ENCODE peak calls at places on chromosome 10, in seven cellular contexts. H, S, M, L, T, U and P are unnamed samples.

GRCh38 chr10:63161592-63161991 is 28.5 kb downstream of the NRBF2 start:
- DNase-seq in H (no peak), S (no peak), M (no peak), L (no peak), T (no peak), U (no peak), P (no peak)

GRCh38 chr10:8778713-8779112 is 724.2 kb downstream of the GATA3 start:
- DNase-seq in H (no peak), S (no peak), M (peak), L (no peak), T (no peak), U (no peak), P (no peak)

GRCh38 chr10:75197906-75198305 is 12.7 kb upstream of the VDAC2 start:
- DNase-seq in H (no peak), S (no peak), M (no peak), L (no peak), T (no peak), U (no peak), P (no peak)

GRCh38 chr10:131435760-131436448 is 124.4 kb upstream of the TCERG1L start:
- DNase-seq in H (no peak), S (no peak), M (no peak), L (no peak), T (no peak), U (no peak), P (no peak)

GRCh38 chr10:21969326-21970287 is 33.9 kb downstream of the DNAJC1 start:
- DNase-seq in H (no peak), S (no peak), M (no peak), L (no peak), T (no peak), U (no peak), P (no peak)

GRCh38 chr10:117537436-117537903 is 5.1 kb upstream of the EMX2 start:
- DNase-seq in H (no peak), S (no peak), M (no peak), L (no peak), T (no peak), U (peak), P (peak)

GRCh38 chr10:61891911-61892310 is 9.6 kb upstream of the ARID5B start:
- DNase-seq in H (no peak), S (no peak), M (no peak), L (no peak), T (no peak), U (no peak), P (no peak)

GRCh38 chr10:6920072-6921019 is 340.3 kb upstream of the PRKCQ start:
- DNase-seq in H (peak), S (peak), M (peak), L (peak), T (peak), U (peak), P (peak)

GRCh38 chr10:112359606-112360307 is 14.2 kb upstream of the ACSL5 start:
- DNase-seq in H (no peak), S (no peak), M (no peak), L (no peak), T (no peak), U (no peak), P (peak)

GRCh38 chr10:5545426-5545777 is 20.6 kb downstream of the CALML3 start:
- DNase-seq in H (no peak), S (no peak), M (no peak), L (no peak), T (no peak), U (no peak), P (no peak)

GRCh38 chr10:70956029-70956759 is 67.8 kb upstream of the PCBD1 start:
- DNase-seq in H (no peak), S (no peak), M (no peak), L (no peak), T (no peak), U (peak), P (no peak)

GRCh38 chr10:128307819-128308218 is 181.6 kb upstream of the MKI67 start:
- DNase-seq in H (no peak), S (no peak), M (no peak), L (no peak), T (no peak), U (no peak), P (peak)

GRCh38 chr10:83991986-83992753 is 147.1 kb upstream of the GHITM start:
- DNase-seq in H (peak), S (no peak), M (no peak), L (no peak), T (no peak), U (peak), P (no peak)

GRCh38 chr10:5391780-5392179 is 12.8 kb downstream of the TUBAL3 start:
- DNase-seq in H (no peak), S (no peak), M (no peak), L (no peak), T (no peak), U (no peak), P (no peak)

GRCh38 chr10:111131168-111131799 is 54.5 kb downstream of the ADRA2A start:
- DNase-seq in H (peak), S (no peak), M (no peak), L (no peak), T (no peak), U (no peak), P (no peak)

GRCh38 chr10:89351402-89352038 is 23.7 kb downstream of the IFIT3 start:
- DNase-seq in H (no peak), S (no peak), M (no peak), L (no peak), T (no peak), U (no peak), P (no peak)

GRCh38 chr10:114042895-114043531 is 653 bp upstream of the ADRB1 start:
- DNase-seq in H (peak), S (peak), M (peak), L (no peak), T (peak), U (no peak), P (no peak)

GRCh38 chr10:32000937-32001336 is 55.3 kb downstream of the KIF5B start:
- DNase-seq in H (no peak), S (no peak), M (no peak), L (no peak), T (no peak), U (no peak), P (no peak)

GRCh38 chr10:84156768-84157167 is 16.8 kb upstream of the GPR15LG start:
- DNase-seq in H (no peak), S (no peak), M (no peak), L (no peak), T (no peak), U (peak), P (no peak)

GRCh38 chr10:129935102-129935860 is 28.8 kb downstream of the EBF3 start:
- DNase-seq in H (no peak), S (no peak), M (no peak), L (no peak), T (no peak), U (no peak), P (no peak)

GRCh38 chr10:116668446-116668845 is 47.7 kb downstream of the PNLIPRP2 start:
- DNase-seq in H (peak), S (no peak), M (no peak), L (no peak), T (no peak), U (no peak), P (no peak)

GRCh38 chr10:94358480-94358879 is 4.3 kb downstream of the NOC3L start:
- DNase-seq in H (no peak), S (no peak), M (no peak), L (no peak), T (no peak), U (no peak), P (no peak)

GRCh38 chr10:17923728-17924127 is 28.0 kb upstream of the SLC39A12 start:
- DNase-seq in H (peak), S (peak), M (no peak), L (peak), T (no peak), U (no peak), P (peak)

GRCh38 chr10:113035724-113036312 is 85.8 kb downstream of the TCF7L2 start:
- DNase-seq in H (no peak), S (no peak), M (peak), L (no peak), T (peak), U (no peak), P (no peak)

GRCh38 chr10:110488124-110488681 is 9.5 kb upstream of the DUSP5 start:
- DNase-seq in H (no peak), S (no peak), M (no peak), L (no peak), T (no peak), U (no peak), P (no peak)

GRCh38 chr10:110437761-110438341 is 59.9 kb upstream of the DUSP5 start:
- DNase-seq in H (no peak), S (no peak), M (no peak), L (no peak), T (no peak), U (no peak), P (peak)

GRCh38 chr10:88458209-88458608 is 124.9 kb downstream of the RNLS start:
- DNase-seq in H (no peak), S (no peak), M (no peak), L (no peak), T (no peak), U (no peak), P (no peak)

GRCh38 chr10:79552143-79552542 is 8.1 kb downstream of the SFTPA2 start:
- DNase-seq in H (no peak), S (no peak), M (no peak), L (no peak), T (no peak), U (no peak), P (no peak)

GRCh38 chr10:42998481-42999384 is 78.1 kb upstream of the RET start:
- DNase-seq in H (no peak), S (no peak), M (no peak), L (no peak), T (peak), U (no peak), P (peak)

GRCh38 chr10:44383749-44384600 is 922 bp downstream of the CXCL12 start:
- DNase-seq in H (peak), S (no peak), M (peak), L (no peak), T (no peak), U (no peak), P (peak)

GRCh38 chr10:127976286-127976685 is 69.4 kb downstream of the PTPRE start:
- DNase-seq in H (no peak), S (no peak), M (no peak), L (no peak), T (peak), U (no peak), P (no peak)

GRCh38 chr10:24871006-24871405 is 81.4 kb downstream of the PRTFDC1 start:
- DNase-seq in H (no peak), S (no peak), M (no peak), L (no peak), T (no peak), U (no peak), P (no peak)

GRCh38 chr10:1378473-1378872 is 322.3 kb downstream of the WDR37 start:
- DNase-seq in H (no peak), S (no peak), M (peak), L (peak), T (no peak), U (no peak), P (no peak)

GRCh38 chr10:45420453-45421192 is 46.6 kb downstream of the ALOX5 start:
- DNase-seq in H (peak), S (peak), M (peak), L (peak), T (peak), U (peak), P (peak)

GRCh38 chr10:63421591-63421990 is 44.2 kb downstream of the JMJD1C start:
- DNase-seq in H (no peak), S (no peak), M (no peak), L (no peak), T (no peak), U (no peak), P (no peak)

GRCh38 chr10:118042336-118042735 is 4.4 kb downstream of the RAB11FIP2 start:
- DNase-seq in H (no peak), S (no peak), M (no peak), L (no peak), T (no peak), U (no peak), P (no peak)

GRCh38 chr10:88702848-88703597 is 3.0 kb upstream of the LIPK start:
- DNase-seq in H (peak), S (no peak), M (peak), L (no peak), T (no peak), U (no peak), P (no peak)

GRCh38 chr10:81081887-81082620 is 544.4 kb downstream of the SH2D4B start:
- DNase-seq in H (no peak), S (no peak), M (no peak), L (no peak), T (no peak), U (no peak), P (no peak)

GRCh38 chr10:20668985-20669384 is 228.1 kb downstream of the NEBL start:
- DNase-seq in H (no peak), S (no peak), M (no peak), L (no peak), T (no peak), U (no peak), P (no peak)
- TF ChIP-seq CTCF in H (no peak), S (no peak), M (no peak), L (no peak), T (no peak), U (no peak), P (no peak)

DNA sequence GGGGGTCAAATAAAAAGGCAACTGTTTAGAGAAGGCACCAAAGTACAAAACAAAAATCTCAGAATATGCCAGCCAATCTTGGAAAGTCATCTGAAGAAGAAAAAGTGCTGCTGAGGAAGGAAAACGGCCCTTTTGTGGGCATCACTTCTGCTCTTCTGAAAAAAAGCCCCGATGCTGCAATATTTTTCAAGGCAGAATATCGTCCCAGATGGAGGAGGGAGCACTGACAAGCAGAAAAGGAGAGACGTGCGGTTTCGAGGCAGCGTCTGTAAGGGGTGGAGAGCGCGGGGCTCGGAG is 959 bp upstream of the ATRNL1 start:
- DNase-seq in H (no peak), S (no peak), M (no peak), L (no peak), T (no peak), U (no peak), P (no peak)
- H3K4me3 ChIP-seq in H (peak), S (peak), M (peak), L (peak), T (peak), U (no peak), P (no peak)

GRCh38 chr10:120318862-120319261 is 138.2 kb upstream of the PLPP4 start:
- DNase-seq in H (no peak), S (no peak), M (no peak), L (no peak), T (no peak), U (no peak), P (no peak)
- TF ChIP-seq POLR2A in H (no peak), S (no peak), M (no peak), L (no peak), T (no peak), U (no peak), P (no peak)

GRCh38 chr10:34280599-34281374 is 534.3 kb downstream of the PARD3 start:
- DNase-seq in H (no peak), S (peak), M (no peak), L (peak), T (peak), U (no peak), P (peak)
- TF ChIP-seq CTCF in H (no peak), S (no peak), M (no peak), L (no peak), T (no peak), U (peak), P (no peak)